ENCODE peak calls at places on chromosome 1, in four cellular contexts. E is mesenchymal stem cell, K is IMR-90, H is H9. J is an unnamed sample.

GRCh38 chr1:3113047-3113740 is 44.2 kb downstream of the PRDM16 start:
- DNase-seq in K (no peak), E (no peak), H (no peak), J (no peak)

GRCh38 chr1:150321826-150322166 is 463 bp downstream of the PRPF3 start:
- DNase-seq in H (no peak), K (no peak), E (no peak), J (no peak)

GRCh38 chr1:216168481-216169005 is 254.7 kb downstream of the USH2A start:
- DNase-seq in K (no peak), H (no peak), E (no peak), J (no peak)

GRCh38 chr1:8754993-8755392 is 62.4 kb downstream of the RERE start:
- DNase-seq in E (no peak), H (no peak), K (no peak), J (no peak)

GRCh38 chr1:176111835-176112234 is 95.3 kb downstream of the COP1 start:
- DNase-seq in H (no peak), K (peak; percentile 78), E (no peak), J (no peak)

GRCh38 chr1:204359474-204360255 is at the start of gene PLEKHA6:
- DNase-seq in E (peak; percentile 68), H (no peak), K (peak; percentile 66), J (peak; percentile 61)

GRCh38 chr1:15985611-15986272 is 9.8 kb upstream of the ZBTB17 start:
- DNase-seq in K (no peak), E (peak; percentile 21), H (no peak), J (no peak)

GRCh38 chr1:156100205-156100995 is 14.1 kb upstream of the LMNA start:
- DNase-seq in H (no peak), K (no peak), E (no peak), J (no peak)

GRCh38 chr1:184189361-184189760 is 137.8 kb downstream of the TSEN15 start:
- DNase-seq in K (no peak), H (no peak), E (no peak), J (no peak)

GRCh38 chr1:35430762-35431161 is 126.4 kb downstream of the KIAA0319L start:
- DNase-seq in E (no peak), H (no peak), K (no peak), J (no peak)

GRCh38 chr1:172895050-172895460 is 155.7 kb downstream of the TNFSF18 start:
- DNase-seq in E (peak; percentile 38), H (no peak), K (peak; percentile 64), J (no peak)

GRCh38 chr1:184555665-184556641 is 169.1 kb downstream of the C1orf21 start:
- DNase-seq in E (no peak), H (no peak), K (no peak), J (no peak)

GRCh38 chr1:57550092-57550491 is 126.2 kb upstream of the DAB1 start:
- DNase-seq in E (no peak), H (no peak), K (no peak), J (no peak)

GRCh38 chr1:226646026-226646869 is 92.8 kb downstream of the ITPKB start:
- DNase-seq in K (no peak), H (no peak), E (no peak), J (no peak)

GRCh38 chr1:226648421-226648820 is 90.7 kb downstream of the ITPKB start:
- DNase-seq in E (no peak), K (no peak), H (no peak), J (no peak)

GRCh38 chr1:226645279-226645976 is 93.7 kb downstream of the ITPKB start:
- DNase-seq in H (no peak), E (no peak), K (no peak), J (no peak)

GRCh38 chr1:226647719-226648118 is 91.4 kb downstream of the ITPKB start:
- DNase-seq in H (no peak), E (no peak), K (no peak), J (no peak)

GRCh38 chr1:226646870-226647449 is 92.1 kb downstream of the ITPKB start:
- DNase-seq in H (no peak), E (no peak), K (no peak), J (no peak)
- H3K23ac ChIP-seq in H (no peak overlapping the region), E (no peak overlapping the region), K (no peak overlapping the region), J (no peak overlapping the region)

GRCh38 chr1:222570837-222571236 is 18.9 kb downstream of the TAF1A start:
- DNase-seq in E (no peak), H (no peak), K (no peak), J (no peak)
- H3K23ac ChIP-seq in E (no peak overlapping the region), H (no peak overlapping the region), K (no peak overlapping the region), J (no peak overlapping the region)

GRCh38 chr1:85259118-85259865 is at the start of gene C1orf52:
- DNase-seq in E (peak; percentile 93), K (peak; percentile 90), H (peak; percentile 96), J (peak; percentile 96)
- H3K23ac ChIP-seq in E (peak within 1 kb of the TSS; percentile 31), K (peak within 1 kb of the TSS; percentile 94), H (no peak within 1 kb of the TSS), J (peak within 1 kb of the TSS; percentile 15)

DNA sequence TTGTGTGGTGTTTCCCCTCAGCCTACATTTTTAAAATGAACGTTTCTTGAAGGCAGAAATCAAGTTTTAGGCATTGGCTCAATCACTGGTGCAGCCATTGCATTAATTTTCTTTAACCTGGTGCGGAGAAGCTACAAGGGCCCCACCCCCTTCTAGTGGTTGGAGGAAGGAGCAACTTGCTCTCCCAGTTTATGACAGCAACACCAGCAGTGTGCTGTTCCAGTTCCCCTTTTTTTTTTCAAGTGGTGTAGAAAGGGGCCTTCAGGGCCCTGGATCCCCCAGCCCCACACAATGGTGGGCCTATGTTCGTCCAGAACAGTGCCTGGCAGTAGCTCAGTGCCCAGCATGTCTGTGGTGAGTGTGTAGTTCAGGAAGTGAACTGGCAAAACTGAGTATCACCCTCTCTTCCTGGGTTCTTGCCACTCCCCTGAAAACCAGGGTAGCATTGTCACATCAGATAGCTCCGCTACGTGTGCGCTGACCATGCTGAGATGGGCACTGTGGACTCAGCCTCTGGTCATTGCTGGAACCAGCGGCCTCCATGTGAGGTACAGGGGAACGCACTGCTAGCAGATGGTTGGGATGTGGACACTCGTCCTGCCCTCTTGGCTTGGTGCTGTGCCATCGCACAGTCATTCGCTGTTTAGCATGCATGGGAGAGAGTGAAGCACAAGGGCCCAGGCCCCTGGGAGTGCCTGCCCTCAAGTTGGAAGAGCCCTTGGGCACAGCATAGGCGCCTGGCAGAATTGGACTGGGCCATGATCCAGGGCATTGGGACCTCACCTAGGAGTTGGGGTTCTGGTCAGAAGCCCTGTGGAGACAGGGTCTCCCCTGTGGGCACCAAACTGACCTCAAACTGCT is 7.2 kb downstream of the ARF1 start:
- DNase-seq in K (no peak), E (no peak), H (no peak), J (no peak)
- H3K23ac ChIP-seq in K (no peak overlapping the region), E (no peak overlapping the region), H (no peak overlapping the region), J (no peak overlapping the region)

GRCh38 chr1:219952361-219952760 is 24.0 kb upstream of the SLC30A10 start:
- DNase-seq in E (no peak), H (no peak), K (no peak), J (no peak)
- H3K23ac ChIP-seq in E (no peak overlapping the region), H (no peak overlapping the region), K (no peak overlapping the region), J (no peak overlapping the region)